ENCODE peak calls at places on chromosome 7, in five cellular contexts. D is NB4; N is ascending aorta; L is CD8-positive, alpha-beta memory T cell; T is transverse colon. K is an unnamed sample.

GRCh38 chr7:111486472-111487142 is 75.7 kb downstream of the IMMP2L start:
- DNase-seq in D (peak), N (no peak), L (no peak), T (no peak), K (no peak)

GRCh38 chr7:28695300-28696261 is 262.5 kb downstream of the TRIL start:
- DNase-seq in D (no peak), N (no peak), L (no peak), T (no peak), K (peak)

GRCh38 chr7:149725916-149726315 is 47.5 kb downstream of the ZNF467 start:
- DNase-seq in D (no peak), N (no peak), L (no peak), T (no peak), K (no peak)

GRCh38 chr7:101938115-101938514 is 120.7 kb downstream of the CUX1 start:
- DNase-seq in D (no peak), N (no peak), L (no peak), T (no peak), K (no peak)

GRCh38 chr7:80273327-80273726 is 138.7 kb downstream of the GNAI1 start:
- DNase-seq in D (no peak), N (no peak), L (no peak), T (no peak), K (no peak)

GRCh38 chr7:40546616-40547501 is 412.1 kb downstream of the SUGCT start:
- DNase-seq in D (no peak), N (no peak), L (no peak), T (no peak), K (no peak)

GRCh38 chr7:83410989-83411591 is 237.8 kb downstream of the SEMA3E start:
- DNase-seq in D (peak), N (no peak), L (no peak), T (no peak), K (no peak)

GRCh38 chr7:46315891-46316290 is 394.8 kb upstream of the IGFBP3 start:
- DNase-seq in D (no peak), N (no peak), L (no peak), T (no peak), K (peak)

GRCh38 chr7:20310963-20311742 is 19.5 kb upstream of the ITGB8 start:
- DNase-seq in D (peak), N (no peak), L (no peak), T (no peak), K (no peak)

GRCh38 chr7:158957921-158958471 is 101.6 kb downstream of the DYNC2I1 start:
- DNase-seq in D (no peak), N (no peak), L (peak), T (peak), K (no peak)

GRCh38 chr7:105257338-105257737 is 131.4 kb downstream of the SRPK2 start:
- DNase-seq in D (peak), N (no peak), L (no peak), T (no peak), K (no peak)

GRCh38 chr7:139602143-139602722 is 78.7 kb downstream of the CLEC2L start:
- DNase-seq in D (peak), N (no peak), L (no peak), T (no peak), K (peak)

GRCh38 chr7:12687213-12688171 is at the start of gene ARL4A:
- DNase-seq in D (peak), N (peak), L (peak), T (peak), K (peak)

GRCh38 chr7:12692479-12693259 is 5.2 kb downstream of the ARL4A start:
- DNase-seq in D (no peak), N (no peak), L (no peak), T (no peak), K (no peak)

GRCh38 chr7:12686894-12687212 is 580 bp upstream of the ARL4A start:
- DNase-seq in D (no peak), N (no peak), L (no peak), T (no peak), K (no peak)

GRCh38 chr7:12692035-12692434 is 4.6 kb downstream of the ARL4A start:
- DNase-seq in D (no peak), N (no peak), L (no peak), T (no peak), K (no peak)

DNA sequence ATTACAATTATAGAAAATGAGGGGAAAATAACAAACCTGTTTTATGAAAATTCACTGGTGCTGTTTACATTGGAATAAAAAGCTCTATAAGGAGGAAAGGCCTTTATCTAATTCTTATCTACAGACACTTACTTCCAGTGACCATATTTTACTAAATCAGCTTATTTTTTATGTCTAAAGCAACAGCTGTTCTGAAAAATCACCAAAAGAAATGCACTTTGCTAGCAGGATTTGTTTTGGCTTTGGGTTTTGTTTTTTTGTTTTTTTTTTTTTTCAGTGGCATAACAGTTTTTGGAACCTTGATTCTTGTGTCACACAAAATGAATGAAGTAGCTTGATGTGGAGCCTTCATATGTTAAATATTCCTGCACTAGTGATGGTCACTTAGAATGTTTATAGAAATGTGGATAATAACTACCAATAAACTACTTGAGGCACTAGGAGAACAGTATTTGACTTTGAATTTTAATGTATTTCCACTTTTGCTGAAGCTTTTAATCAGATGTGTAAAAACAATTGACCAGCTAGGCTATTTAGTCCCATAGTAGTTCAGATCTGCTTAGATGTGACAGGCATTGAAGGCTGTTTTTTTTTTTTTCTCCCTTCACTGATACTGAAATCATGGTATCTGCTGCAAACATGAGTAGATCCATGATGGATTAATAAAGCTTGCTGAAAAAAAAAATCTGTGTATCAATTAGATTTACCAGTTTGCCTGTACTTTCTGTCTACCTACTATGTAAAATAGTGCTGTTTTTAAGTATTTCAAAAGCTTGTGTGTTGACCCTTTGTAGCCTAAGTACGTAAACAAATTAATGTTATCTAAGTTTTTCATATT is 2.8 kb downstream of the ARL4A start:
- DNase-seq in D (no peak), N (no peak), L (no peak), T (no peak), K (no peak)
- H3K4me3 ChIP-seq in D (peak), N (peak), L (no peak), T (peak), K (peak)

GRCh38 chr7:27100601-27101187 is 1.8 kb downstream of the HOXA2 start:
- DNase-seq in D (no peak), N (no peak), L (no peak), T (no peak), K (no peak)
- H3K4me3 ChIP-seq in D (no peak), N (peak), L (no peak), T (peak), K (no peak)

DNA sequence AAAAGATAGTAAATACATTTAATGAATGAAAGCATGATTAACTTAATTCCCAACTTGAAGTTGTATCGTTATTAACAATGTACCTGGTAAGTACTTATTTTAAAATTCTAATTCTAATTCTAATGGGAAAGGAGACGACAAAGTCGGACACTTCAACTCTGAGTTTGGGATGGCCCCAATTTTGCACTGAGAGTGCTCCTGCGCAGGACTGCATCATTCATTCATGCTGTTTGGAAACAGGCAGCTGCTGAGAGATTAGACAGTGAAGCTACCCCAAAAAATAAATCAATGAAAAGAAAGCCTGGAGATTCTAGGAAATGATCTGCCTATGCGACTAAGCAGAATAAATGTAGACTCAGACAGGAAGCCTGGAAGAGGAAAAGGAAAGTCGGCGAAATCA is 141.7 kb upstream of the VKORC1L1 start:
- DNase-seq in D (no peak), N (no peak), L (no peak), T (no peak), K (no peak)
- H3K4me3 ChIP-seq in D (no peak), N (no peak), L (no peak), T (peak), K (peak)

DNA sequence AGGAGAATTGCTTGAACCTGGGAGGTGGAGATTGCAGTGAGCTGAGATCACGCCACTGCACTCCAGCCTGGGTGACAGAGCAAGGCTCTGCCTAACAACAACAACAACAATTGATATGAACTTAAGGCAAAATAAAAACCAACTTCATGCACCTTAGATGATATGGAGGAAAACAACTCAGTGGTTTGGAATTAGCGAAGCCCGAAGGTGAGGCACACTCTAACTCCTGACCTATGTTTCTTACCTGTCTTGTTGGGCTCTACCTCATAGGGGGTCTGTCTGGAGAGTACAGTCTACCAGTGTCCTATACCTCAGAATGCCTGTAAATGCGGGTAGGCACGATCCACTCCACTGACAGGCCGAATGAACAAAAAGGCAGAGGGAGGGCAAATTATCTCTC is 24.3 kb upstream of the COBL start:
- DNase-seq in D (no peak), N (no peak), L (no peak), T (no peak), K (no peak)
- H3K4me3 ChIP-seq in D (no peak), N (no peak), L (no peak), T (no peak), K (no peak)

GRCh38 chr7:157693071-157693520 is 356.3 kb downstream of the DNAJB6 start:
- DNase-seq in D (no peak), N (no peak), L (no peak), T (no peak), K (no peak)
- H3K4me3 ChIP-seq in D (no peak), N (no peak), L (no peak), T (no peak), K (no peak)

GRCh38 chr7:5635461-5636445 is 145.7 kb downstream of the RNF216 start:
- DNase-seq in D (no peak), N (no peak), L (no peak), T (no peak), K (no peak)
- H3K4me3 ChIP-seq in D (no peak), N (no peak), L (no peak), T (no peak), K (no peak)

GRCh38 chr7:2037805-2038635 is 194.7 kb downstream of the MAD1L1 start:
- DNase-seq in D (no peak), N (no peak), L (no peak), T (no peak), K (no peak)
- H3K4me3 ChIP-seq in D (no peak), N (peak), L (peak), T (peak), K (no peak)

GRCh38 chr7:22357311-22358175 is 589 bp upstream of the RAPGEF5 start:
- DNase-seq in D (no peak), N (no peak), L (no peak), T (peak), K (no peak)

GRCh38 chr7:22356855-22357310 is at the start of gene RAPGEF5:
- DNase-seq in D (no peak), N (no peak), L (no peak), T (peak), K (no peak)

GRCh38 chr7:22356010-22356854 is 722 bp downstream of the RAPGEF5 start:
- DNase-seq in D (no peak), N (no peak), L (no peak), T (peak), K (no peak)

GRCh38 chr7:22354462-22354861 is 2.5 kb downstream of the RAPGEF5 start:
- DNase-seq in D (no peak), N (no peak), L (no peak), T (no peak), K (no peak)

GRCh38 chr7:22355620-22356009 is 1.3 kb downstream of the RAPGEF5 start:
- DNase-seq in D (no peak), N (no peak), L (no peak), T (no peak), K (no peak)
- H3K4me3 ChIP-seq in D (no peak), N (no peak), L (no peak), T (peak), K (no peak)

DNA sequence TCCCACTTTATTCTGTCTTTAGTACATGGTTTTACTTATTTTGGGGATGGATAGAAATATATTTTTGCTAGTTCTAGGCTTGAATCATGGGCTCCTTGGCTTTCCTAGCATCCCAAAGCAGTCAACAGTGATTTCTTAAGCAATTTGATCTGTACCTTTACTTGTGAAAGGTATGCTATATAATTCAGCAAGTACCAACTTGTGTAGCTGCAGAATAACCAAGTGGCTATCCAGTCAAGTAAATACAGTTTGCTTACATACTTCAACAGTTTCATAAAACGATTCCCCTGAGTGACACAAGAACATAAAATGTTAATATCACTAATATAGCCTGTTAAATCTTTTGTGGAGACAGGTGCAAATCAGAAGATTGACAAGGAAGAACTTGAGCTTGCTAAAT is 67.2 kb downstream of the PODXL start:
- DNase-seq in D (no peak), N (no peak), L (no peak), T (no peak), K (no peak)
- H3K4me3 ChIP-seq in D (no peak), N (no peak), L (no peak), T (no peak), K (no peak)

GRCh38 chr7:66748791-66749190 is 8.3 kb downstream of the RABGEF1 start:
- DNase-seq in D (no peak), N (no peak), L (no peak), T (no peak), K (no peak)

GRCh38 chr7:66751945-66752344 is 11.4 kb downstream of the RABGEF1 start:
- DNase-seq in D (no peak), N (no peak), L (no peak), T (no peak), K (no peak)

GRCh38 chr7:66747385-66748126 is 7.0 kb downstream of the RABGEF1 start:
- DNase-seq in D (no peak), N (no peak), L (no peak), T (no peak), K (no peak)

GRCh38 chr7:66748127-66748511 is 7.6 kb downstream of the RABGEF1 start:
- DNase-seq in D (no peak), N (no peak), L (no peak), T (no peak), K (no peak)
- H3K4me3 ChIP-seq in D (no peak), N (no peak), L (no peak), T (no peak), K (no peak)